ENCODE peak calls at places on chromosomes 6 and 20, in seven cellular contexts. E, I, O, G, F, S and D are unnamed samples.

GRCh38 chr6:30463651-30464618 is 25.4 kb upstream of the HLA-E start:
- DNase-seq in E (no peak), I (no peak), O (peak), G (no peak), F (peak), S (no peak), D (peak)

GRCh38 chr20:59611286-59611685 is 6.9 kb downstream of the PHACTR3 start:
- DNase-seq in E (no peak), I (no peak), O (no peak), G (no peak), F (no peak), S (peak), D (no peak)

GRCh38 chr6:167672738-167673137 is 154.0 kb upstream of the AFDN start:
- DNase-seq in E (no peak), I (no peak), O (no peak), G (no peak), F (no peak), S (no peak), D (no peak)

GRCh38 chr6:85403331-85404015 is 46.4 kb upstream of the NT5E start:
- DNase-seq in E (no peak), I (no peak), O (peak), G (no peak), F (no peak), S (no peak), D (peak)

GRCh38 chr6:127186889-127187288 is 68.4 kb downstream of the RSPO3 start:
- DNase-seq in E (peak), I (peak), O (no peak), G (peak), F (peak), S (peak), D (no peak)

GRCh38 chr20:23574977-23575376 is 6.7 kb upstream of the CST9L start:
- DNase-seq in E (no peak), I (no peak), O (no peak), G (no peak), F (no peak), S (no peak), D (no peak)

GRCh38 chr6:3326179-3326971 is 67.6 kb downstream of the PSMG4 start:
- DNase-seq in E (no peak), I (no peak), O (no peak), G (no peak), F (no peak), S (no peak), D (no peak)

GRCh38 chr20:18722381-18722780 is 91.2 kb upstream of the SCP2D1 start:
- DNase-seq in E (no peak), I (no peak), O (peak), G (no peak), F (no peak), S (no peak), D (peak)

GRCh38 chr20:12835999-12836398 is 172.8 kb upstream of the SPTLC3 start:
- DNase-seq in E (no peak), I (no peak), O (no peak), G (no peak), F (no peak), S (no peak), D (no peak)

GRCh38 chr6:132725947-132726607 is 12.2 kb upstream of the VNN1 start:
- DNase-seq in E (no peak), I (no peak), O (no peak), G (no peak), F (no peak), S (no peak), D (no peak)

GRCh38 chr6:136037246-136037884 is 185.9 kb downstream of the PDE7B start:
- DNase-seq in E (no peak), I (no peak), O (no peak), G (no peak), F (no peak), S (no peak), D (peak)

GRCh38 chr6:1716845-1717244 is 107.1 kb downstream of the FOXC1 start:
- DNase-seq in E (no peak), I (no peak), O (no peak), G (no peak), F (no peak), S (no peak), D (no peak)

GRCh38 chr20:63808964-63809674 is 21.9 kb downstream of the ZBTB46 start:
- DNase-seq in E (no peak), I (no peak), O (no peak), G (no peak), F (no peak), S (no peak), D (no peak)

GRCh38 chr6:137552809-137553208 is 58.6 kb upstream of the OLIG3 start:
- DNase-seq in E (peak), I (no peak), O (no peak), G (no peak), F (no peak), S (no peak), D (no peak)

GRCh38 chr6:66526061-66526460 is 819.0 kb upstream of the EYS start:
- DNase-seq in E (no peak), I (no peak), O (no peak), G (no peak), F (no peak), S (no peak), D (no peak)

GRCh38 chr6:63636516-63636968 is 940 bp downstream of the PHF3 start:
- DNase-seq in E (peak), I (peak), O (peak), G (peak), F (peak), S (peak), D (peak)

GRCh38 chr20:5504061-5504739 is 187.4 kb upstream of the PROKR2 start:
- DNase-seq in E (no peak), I (peak), O (peak), G (peak), F (no peak), S (peak), D (no peak)

GRCh38 chr6:166400181-166400580 is 17.4 kb upstream of the MPC1 start:
- DNase-seq in E (no peak), I (no peak), O (no peak), G (no peak), F (no peak), S (no peak), D (no peak)

GRCh38 chr20:50278684-50279531 is 88.3 kb downstream of the CEBPB start:
- DNase-seq in E (peak), I (no peak), O (no peak), G (peak), F (no peak), S (peak), D (no peak)
- TF ChIP-seq CTCF in E (peak), I (no peak), O (no peak), G (no peak), F (no peak), S (peak), D (no peak)

GRCh38 chr6:99741092-99741491 is 134.5 kb downstream of the PRDM13 start:
- DNase-seq in E (no peak), I (no peak), O (no peak), G (no peak), F (no peak), S (no peak), D (no peak)

GRCh38 chr6:99739526-99739925 is 132.9 kb downstream of the PRDM13 start:
- DNase-seq in E (no peak), I (no peak), O (no peak), G (no peak), F (no peak), S (no peak), D (no peak)

DNA sequence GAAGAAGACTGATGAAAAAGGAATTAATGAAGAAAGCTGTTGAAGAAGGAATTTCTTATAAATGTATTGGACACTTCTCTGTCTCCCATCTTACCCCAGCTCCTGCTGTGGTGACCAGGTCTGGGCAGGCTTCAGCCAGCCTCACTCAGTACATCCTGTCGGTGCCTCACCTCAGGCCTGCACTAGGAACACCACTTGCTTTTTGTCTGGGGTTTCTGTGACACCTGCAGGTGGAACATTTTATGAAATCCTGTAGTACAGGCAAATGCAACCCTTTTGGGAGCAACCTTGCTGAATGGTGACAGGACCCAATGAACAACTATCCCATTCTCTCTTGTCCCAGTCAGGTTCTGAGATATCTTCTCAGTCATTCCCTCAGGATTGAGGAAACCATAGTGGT is 129.7 kb downstream of the PRDM13 start:
- DNase-seq in E (no peak), I (no peak), O (no peak), G (no peak), F (no peak), S (no peak), D (no peak)
- TF ChIP-seq CTCF in E (no peak), I (no peak), O (no peak), G (no peak), F (peak), S (no peak), D (no peak)

GRCh38 chr20:45097485-45098095 is 3.3 kb downstream of the KCNS1 start:
- DNase-seq in E (no peak), I (peak), O (peak), G (no peak), F (no peak), S (no peak), D (no peak)

GRCh38 chr20:45100563-45101245 is at the start of gene KCNS1:
- DNase-seq in E (peak), I (peak), O (peak), G (no peak), F (no peak), S (no peak), D (no peak)

GRCh38 chr20:45096781-45097180 is 4.1 kb downstream of the KCNS1 start:
- DNase-seq in E (no peak), I (no peak), O (no peak), G (no peak), F (no peak), S (no peak), D (no peak)

GRCh38 chr20:45095753-45096371 is 5.1 kb downstream of the KCNS1 start:
- DNase-seq in E (peak), I (peak), O (peak), G (peak), F (peak), S (peak), D (peak)

GRCh38 chr20:45098096-45098773 is 2.7 kb downstream of the KCNS1 start:
- DNase-seq in E (peak), I (peak), O (peak), G (no peak), F (no peak), S (peak), D (no peak)
- TF ChIP-seq CTCF in E (peak), I (no peak), O (peak), G (peak), F (no peak), S (no peak), D (peak)

GRCh38 chr6:33779305-33779704 is 9.6 kb downstream of the LEMD2 start:
- DNase-seq in E (peak), I (peak), O (no peak), G (no peak), F (no peak), S (no peak), D (no peak)
- TF ChIP-seq CTCF in E (no peak), I (peak), O (peak), G (no peak), F (peak), S (no peak), D (no peak)

DNA sequence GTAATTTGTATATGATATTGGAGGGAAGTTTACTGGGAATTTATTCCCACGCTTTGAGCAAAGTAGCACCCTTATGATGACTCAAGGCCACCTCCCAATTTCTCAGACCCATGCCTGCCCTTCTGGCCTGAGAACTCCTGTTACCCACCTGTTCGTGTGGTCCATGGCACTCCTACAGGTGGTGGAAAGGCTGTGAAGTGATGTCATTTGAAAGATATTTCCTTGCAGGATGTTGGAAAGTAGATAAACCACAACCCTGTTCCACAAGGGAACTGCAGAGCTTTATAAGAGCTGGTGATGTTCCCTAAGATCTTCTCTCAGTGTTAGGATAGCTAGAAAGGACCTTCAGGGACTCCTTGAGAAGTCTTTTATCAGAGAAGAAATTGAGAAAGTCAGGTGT is 70.5 kb downstream of the ADGRG6 start:
- DNase-seq in E (no peak), I (no peak), O (peak), G (no peak), F (no peak), S (no peak), D (peak)
- TF ChIP-seq CTCF in E (no peak), I (no peak), O (no peak), G (no peak), F (no peak), S (no peak), D (no peak)

DNA sequence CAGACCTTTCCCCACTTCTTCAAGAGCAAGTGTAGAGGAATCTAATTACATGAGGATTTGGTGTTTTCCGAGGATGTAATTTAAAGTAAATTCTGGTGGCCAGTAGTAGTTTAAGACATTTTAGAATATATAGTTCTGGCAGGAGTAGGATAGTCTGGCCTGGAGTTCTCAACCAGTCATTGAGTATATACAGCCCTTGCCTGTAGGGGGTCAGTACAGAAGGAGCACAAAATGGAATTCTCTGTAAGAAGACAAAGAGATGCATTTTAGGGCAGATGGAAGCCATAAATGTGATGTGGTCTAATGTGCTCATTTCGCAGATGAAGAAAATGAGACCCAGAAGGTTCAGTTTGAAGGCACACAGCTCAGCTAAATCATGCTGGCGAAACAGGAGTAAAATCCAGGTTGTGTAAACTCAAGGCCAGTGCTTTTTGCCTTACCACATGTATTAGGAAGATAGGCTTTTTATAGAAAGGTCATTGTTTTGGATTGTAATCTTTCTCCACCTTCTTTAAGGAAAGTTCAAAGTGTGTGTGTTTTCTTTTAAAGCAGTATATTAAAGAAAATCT is 29.6 kb downstream of the QKI start:
- DNase-seq in E (no peak), I (no peak), O (no peak), G (no peak), F (no peak), S (no peak), D (no peak)
- TF ChIP-seq CTCF in E (no peak), I (peak), O (peak), G (no peak), F (no peak), S (no peak), D (no peak)